ENCODE peak calls at places on chromosomes 5 and 9, in nine cellular contexts. A is stomach; B is dermis microvascular lymphatic vessel endothelial cell; P is HT1080; D is amniotic stem cell; F is hypothalamus; E is NCI-H1092; Q is cardiac muscle cell; X is stimulated activated CD4-positive, alpha-beta T cell treated with anti-CD3 and anti-CD28 coated beads, Interleukin-12 subunit alpha, Interleukin-12 subunit beta, amount 100 ng/mL, for 4 hours. R is an unnamed sample.

GRCh38 chr9:108704156-108704852 is 151.5 kb downstream of the ACTL7B start:
- DNase-seq in P (peak), B (no peak), F (no peak), Q (no peak), E (no peak), D (no peak), A (no peak), X (no peak), R (no peak)

GRCh38 chr9:29668732-29669131 is 2095.5 kb upstream of the C9orf72 start:
- DNase-seq in P (no peak), Q (no peak), F (no peak), E (no peak), A (no peak), B (no peak), X (no peak), D (no peak), R (no peak)

GRCh38 chr9:111098661-111099060 is 60.4 kb upstream of the LPAR1 start:
- DNase-seq in B (no peak), F (no peak), Q (no peak), E (no peak), D (no peak), X (no peak), P (no peak), A (no peak), R (no peak)

GRCh38 chr9:125484632-125485282 is 222.3 kb downstream of the MAPKAP1 start:
- DNase-seq in A (no peak), F (no peak), P (peak), B (no peak), D (no peak), Q (no peak), E (no peak), X (no peak), R (no peak)

GRCh38 chr5:138339086-138339456 is 1.0 kb downstream of the FAM53C start:
- DNase-seq in E (no peak), D (no peak), X (no peak), B (no peak), P (no peak), Q (no peak), F (peak), A (peak), R (no peak)

GRCh38 chr5:65468633-65469032 is 13.1 kb downstream of the ADAMTS6 start:
- DNase-seq in E (no peak), P (no peak), B (no peak), D (no peak), F (no peak), A (no peak), Q (no peak), X (no peak), R (no peak)

GRCh38 chr9:127493592-127494303 is 42.4 kb downstream of the LRSAM1 start:
- DNase-seq in D (no peak), A (no peak), E (no peak), B (no peak), F (no peak), P (no peak), Q (no peak), X (no peak), R (no peak)

GRCh38 chr9:107144475-107144874 is 138.6 kb upstream of the RAD23B start:
- DNase-seq in B (no peak), D (no peak), X (no peak), A (no peak), F (no peak), P (no peak), E (peak), Q (no peak), R (no peak)

GRCh38 chr5:79456890-79457583 is 56.9 kb downstream of the HOMER1 start:
- DNase-seq in D (no peak), Q (no peak), F (no peak), B (no peak), E (no peak), A (no peak), P (no peak), X (no peak), R (no peak)

GRCh38 chr9:81113408-81114124 is 575.8 kb downstream of the TLE1 start:
- DNase-seq in A (no peak), Q (no peak), D (no peak), X (no peak), P (peak), B (no peak), E (peak), F (no peak), R (no peak)

R was measured in glomerular endothelial cell.